ENCODE peak calls at places on chromosomes 13 and 19, in seven cellular contexts. D is A549, Z is neural progenitor cell, N is AG09309, X is thoracic aorta, H is OCI-LY7, K is fibroblast of mammary gland. J is an unnamed sample.

GRCh38 chr13:80742027-80742426 is 401.1 kb upstream of the SPRY2 start:
- DNase-seq in D (no peak), Z (no peak), N (no peak), X (no peak), H (no peak), K (peak; percentile 7), J (no peak)

GRCh38 chr13:39602277-39602613 is 748 bp downstream of the LHFPL6 start:
- DNase-seq in D (peak; percentile 10), Z (no peak), N (no peak), X (no peak), H (peak; percentile 73), K (peak; percentile 11), J (no peak)

GRCh38 chr13:30289533-30289932 is 17.8 kb downstream of the KATNAL1 start:
- DNase-seq in D (no peak), Z (no peak), N (no peak), X (no peak), H (no peak), K (no peak), J (no peak)

GRCh38 chr13:74067818-74068217 is 66.4 kb downstream of the KLF12 start:
- DNase-seq in D (no peak), Z (no peak), N (no peak), X (no peak), H (no peak), K (peak; percentile 54), J (no peak)

GRCh38 chr13:74280795-74281490 is 146.7 kb upstream of the KLF12 start:
- DNase-seq in D (no peak), Z (no peak), N (no peak), X (no peak), H (no peak), K (peak; percentile 27), J (no peak)

GRCh38 chr19:815079-815774 is 6.5 kb downstream of the PLPPR3 start:
- DNase-seq in D (no peak), Z (no peak), N (no peak), X (no peak), H (no peak), K (no peak), J (no peak)

GRCh38 chr19:39144487-39145071 is 19.0 kb downstream of the PAK4 start:
- DNase-seq in D (no peak), Z (peak; percentile 62), N (no peak), X (no peak), H (no peak), K (peak; percentile 25), J (no peak)

GRCh38 chr13:80235131-80235530 is 105.8 kb downstream of the SPRY2 start:
- DNase-seq in D (no peak), Z (no peak), N (no peak), X (no peak), H (no peak), K (no peak), J (no peak)

GRCh38 chr19:12195501-12195860 is 32.6 kb downstream of the ZNF136 start:
- DNase-seq in D (no peak), Z (no peak), N (no peak), X (no peak), H (no peak), K (no peak), J (no peak)

GRCh38 chr19:32307591-32307990 is 37.8 kb upstream of the ZNF507 start:
- DNase-seq in D (no peak), Z (no peak), N (no peak), X (no peak), H (no peak), K (no peak), J (no peak)

GRCh38 chr13:110648155-110648819 is 32.9 kb downstream of the NAXD start:
- DNase-seq in D (no peak), Z (no peak), N (no peak), X (no peak), H (no peak), K (no peak), J (peak; percentile 39)

GRCh38 chr13:68810660-68811059 is 1297.0 kb upstream of the ATXN8OS start:
- DNase-seq in D (no peak), Z (peak; percentile 57), N (no peak), X (no peak), H (no peak), K (no peak), J (no peak)

GRCh38 chr13:112821340-112822055 is 131.7 kb downstream of the ATP11A start:
- DNase-seq in D (no peak), Z (no peak), N (no peak), X (no peak), H (no peak), K (no peak), J (no peak)

GRCh38 chr13:113448545-113448884 is 4.8 kb downstream of the ADPRHL1 start:
- DNase-seq in D (no peak), Z (no peak), N (no peak), X (no peak), H (peak; percentile 51), K (no peak), J (no peak)

GRCh38 chr19:48933382-48933932 is at the start of gene DHDH:
- DNase-seq in D (peak; percentile 88), Z (peak; percentile 97), N (no peak), X (no peak), H (peak; percentile 43), K (peak; percentile 32), J (peak; percentile 92)

GRCh38 chr19:48926909-48927308 is 6.6 kb upstream of the DHDH start:
- DNase-seq in D (peak; percentile 65), Z (no peak), N (peak; percentile 94), X (peak; percentile 67), H (no peak), K (peak; percentile 100), J (no peak)

GRCh38 chr19:48922548-48923490 is 10.7 kb upstream of the DHDH start:
- DNase-seq in D (no peak), Z (no peak), N (no peak), X (no peak), H (no peak), K (no peak), J (no peak)

GRCh38 chr19:48925240-48925843 is 8.2 kb upstream of the DHDH start:
- DNase-seq in D (no peak), Z (no peak), N (peak; percentile 69), X (no peak), H (no peak), K (peak; percentile 94), J (no peak)

DNA sequence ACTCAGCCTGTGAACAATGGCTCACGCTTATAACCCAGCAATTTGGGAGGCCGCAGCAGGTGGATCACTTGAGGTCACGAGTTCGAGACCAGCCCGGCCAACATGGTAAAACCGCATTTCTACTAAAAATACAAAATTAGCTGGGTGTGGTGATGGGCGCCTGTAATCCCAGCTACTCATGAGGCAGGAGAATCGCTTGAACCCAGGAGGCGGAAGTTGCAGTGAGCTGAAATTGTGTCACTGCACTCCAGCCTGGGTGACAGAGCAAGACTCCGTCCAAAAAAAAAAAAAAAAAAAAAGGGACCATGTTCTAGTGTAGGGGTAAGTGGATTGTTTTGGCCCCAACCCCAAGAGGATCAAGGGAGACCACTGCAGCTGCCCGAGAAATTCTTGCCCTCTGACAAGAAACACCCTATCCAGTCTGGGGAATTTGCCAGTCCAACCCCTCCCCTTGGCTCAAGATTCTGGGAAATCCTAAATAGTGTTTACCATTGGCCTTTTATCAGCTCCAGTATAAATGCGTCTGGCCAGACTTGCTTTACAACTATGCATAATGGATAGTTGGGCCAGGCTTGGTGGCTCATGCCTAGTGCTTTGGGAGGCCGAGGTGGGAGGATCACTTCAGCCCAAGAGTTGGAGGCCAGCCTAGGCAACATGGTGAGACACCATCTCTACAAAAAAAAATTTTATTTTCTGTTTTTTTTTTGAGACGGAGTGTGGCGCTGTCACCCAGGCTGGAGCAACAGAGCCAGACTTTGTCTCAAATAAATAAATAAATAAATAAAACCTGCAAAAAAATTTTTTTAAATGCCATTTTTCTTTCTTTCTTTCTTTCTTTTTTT is 5.1 kb upstream of the DHDH start:
- DNase-seq in D (no peak), Z (no peak), N (no peak), X (no peak), H (no peak), K (peak; percentile 19), J (no peak)
- TF ChIP-seq CTCF in D (no peak), Z (no peak), N (no peak), X (no peak), H (no peak), K (no peak), J (no peak)

DNA sequence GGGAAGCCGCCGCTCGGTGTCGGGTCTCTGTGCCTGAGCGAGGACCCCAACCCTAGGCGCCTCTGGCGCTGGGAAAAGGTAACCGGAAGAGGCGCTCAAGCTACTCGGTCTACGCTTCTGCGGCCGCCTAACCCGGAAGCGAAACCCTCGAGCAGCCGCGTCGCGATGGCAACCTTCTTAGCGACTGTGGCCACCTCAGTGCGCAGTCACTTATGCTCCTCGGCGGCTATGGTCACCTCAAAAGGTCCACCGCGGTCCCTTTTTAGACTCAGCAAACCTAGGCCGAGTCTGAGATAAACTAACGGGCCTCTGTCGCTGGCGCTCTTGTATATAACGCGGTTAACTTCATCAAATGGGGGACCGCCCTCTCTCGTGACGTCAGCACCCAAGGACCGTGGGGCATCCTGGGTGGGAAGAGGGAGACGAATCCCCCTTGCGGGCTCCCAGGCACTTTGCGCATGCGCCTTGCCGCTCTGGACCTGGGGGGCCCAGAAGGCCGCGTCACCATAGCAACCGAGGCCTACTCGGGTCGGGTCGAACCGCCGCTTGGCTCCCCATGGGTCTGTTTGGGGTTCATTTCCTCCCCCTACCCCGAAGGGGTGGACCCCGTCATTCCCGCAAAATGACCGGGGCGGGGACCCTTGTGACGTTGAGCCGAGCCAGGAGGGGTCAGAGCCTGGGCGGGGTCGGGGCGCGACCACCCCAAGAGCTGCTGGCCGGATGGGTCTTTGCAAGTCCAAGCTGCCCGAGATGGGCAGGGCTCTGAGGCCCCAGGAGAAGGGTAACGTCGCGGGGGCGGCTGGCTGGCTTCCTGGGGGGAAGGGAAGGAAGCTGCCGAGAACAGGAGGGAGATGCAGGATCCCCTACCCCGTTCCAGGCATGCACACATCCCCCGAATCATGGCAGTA is at the start of gene GTF2F1:
- DNase-seq in D (peak; percentile 93), Z (peak; percentile 98), N (peak; percentile 76), X (peak; percentile 82), H (peak; percentile 96), K (peak; percentile 95), J (peak; percentile 98)
- TF ChIP-seq CTCF in D (no peak), Z (peak; percentile 26), N (peak; percentile 12), X (no peak), H (peak; percentile 50), K (peak; percentile 7), J (no peak)

GRCh38 chr19:33947565-33947964 is 150.9 kb downstream of the KCTD15 start:
- DNase-seq in D (no peak), Z (peak; percentile 11), N (no peak), X (no peak), H (peak; percentile 3), K (no peak), J (no peak)
- TF ChIP-seq CTCF in D (peak; percentile 42), Z (peak; percentile 39), N (peak; percentile 16), X (no peak), H (peak; percentile 59), K (no peak), J (no peak)

DNA sequence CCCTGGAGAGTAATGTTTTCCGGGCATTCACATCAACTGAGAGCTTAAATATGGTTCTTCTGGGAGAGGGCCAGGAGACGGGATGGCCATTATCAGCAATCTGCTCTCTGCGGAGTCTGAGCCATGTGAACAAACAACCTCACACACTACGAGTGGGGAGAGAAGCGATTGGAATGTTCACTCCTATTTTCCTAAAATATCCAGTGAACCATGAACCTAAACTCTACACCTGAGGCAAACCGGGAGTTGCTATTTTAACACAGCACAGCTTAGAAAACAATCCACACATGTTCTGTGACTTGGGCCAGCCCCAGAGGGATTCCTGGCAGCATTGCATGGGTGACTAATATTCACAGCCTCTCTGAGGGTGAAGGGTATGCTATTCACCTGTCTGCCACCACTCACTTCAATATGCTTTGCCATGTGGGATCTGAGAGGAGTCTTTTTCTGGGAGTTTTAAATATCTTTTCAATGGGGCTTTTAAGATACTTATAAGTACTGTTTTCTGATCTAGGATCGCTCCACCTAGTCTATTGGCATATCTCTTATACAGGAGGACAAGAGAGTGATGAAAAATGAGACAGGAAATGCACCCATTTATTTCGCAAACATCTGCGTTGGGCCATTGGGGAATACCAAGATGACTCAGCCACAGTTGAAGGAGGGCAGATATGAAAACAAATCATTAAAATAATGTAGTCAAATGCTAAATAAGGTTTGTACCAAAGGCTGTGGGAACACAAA is 72.6 kb upstream of the SERP2 start:
- DNase-seq in D (peak; percentile 61), Z (no peak), N (no peak), X (no peak), H (no peak), K (peak; percentile 91), J (no peak)
- TF ChIP-seq CTCF in D (no peak), Z (no peak), N (no peak), X (peak; percentile 36), H (no peak), K (no peak), J (no peak)

J was measured in H1.